ENCODE peak calls at places on chromosomes 3 and 15, in nine cellular contexts. W, I, O, D, C, N, X, Y and E are unnamed samples.

GRCh38 chr15:38864827-38865604 is 300.4 kb upstream of the RASGRP1 start:
- DNase-seq in W (no peak), I (no peak), O (no peak), D (peak; percentile 49), C (no peak), N (peak; percentile 58), X (no peak), Y (no peak), E (no peak)

GRCh38 chr3:113968986-113969385 is 21.2 kb downstream of the ZDHHC23 start:
- DNase-seq in W (no peak), I (no peak), O (no peak), D (no peak), C (no peak), N (no peak), X (no peak), Y (no peak), E (no peak)

GRCh38 chr3:111227216-111227615 is 155.6 kb downstream of the NECTIN3 start:
- DNase-seq in W (no peak), I (no peak), O (no peak), D (no peak), C (no peak), N (no peak), X (no peak), Y (no peak), E (no peak)

GRCh38 chr3:58824285-58824684 is 157.7 kb upstream of the FAM3D start:
- DNase-seq in W (no peak), I (no peak), O (peak; percentile 72), D (no peak), C (no peak), N (peak; percentile 80), X (peak; percentile 29), Y (peak; percentile 19), E (no peak)

GRCh38 chr3:38843898-38844297 is 27.9 kb upstream of the SCN10A start:
- DNase-seq in W (no peak), I (no peak), O (peak; percentile 37), D (no peak), C (no peak), N (peak; percentile 58), X (no peak), Y (no peak), E (no peak)

GRCh38 chr3:187319699-187320302 is 28.3 kb upstream of the MASP1 start:
- DNase-seq in W (peak; percentile 19), I (peak; percentile 34), O (peak; percentile 36), D (peak; percentile 68), C (peak; percentile 29), N (peak; percentile 78), X (peak; percentile 51), Y (peak; percentile 69), E (peak; percentile 29)

GRCh38 chr15:26891448-26891881 is 24.6 kb downstream of the GABRA5 start:
- DNase-seq in W (no peak), I (no peak), O (peak; percentile 25), D (no peak), C (no peak), N (peak; percentile 86), X (peak; percentile 75), Y (peak; percentile 59), E (no peak)

GRCh38 chr3:189304465-189305341 is 132.9 kb downstream of the TPRG1 start:
- DNase-seq in W (no peak), I (no peak), O (no peak), D (peak; percentile 70), C (no peak), N (no peak), X (no peak), Y (peak; percentile 96), E (no peak)